ENCODE peak calls at places on chromosome 22, in six cellular contexts. Q is left ventricle myocardium inferior; R is stimulated activated CD4-positive, alpha-beta T cell treated with anti-CD3 and anti-CD28 coated beads, Interleukin-12 subunit alpha, Interleukin-12 subunit beta, amount 100 ng/mL, for 48 hours; C is iris pigment epithelial cell; J is fibroblast of pulmonary artery; E is HS-27A. D is an unnamed sample.

GRCh38 chr22:41541484-41541883 is 2.8 kb downstream of the POLR3H start:
- DNase-seq in E (no peak), J (no peak), Q (no peak), R (no peak), C (no peak), D (no peak)

GRCh38 chr22:22348127-22348814 is 103.7 kb downstream of the VPREB1 start:
- DNase-seq in E (no peak), Q (no peak), C (no peak), J (no peak), R (no peak), D (no peak)

GRCh38 chr22:42324566-42324965 is 54.1 kb upstream of the TCF20 start:
- DNase-seq in J (no peak), Q (no peak), R (no peak), C (no peak), E (no peak), D (no peak)

GRCh38 chr22:23157560-23158515 is 12.6 kb downstream of the RAB36 start:
- DNase-seq in J (no peak), C (no peak), E (no peak), Q (no peak), R (no peak), D (no peak)

GRCh38 chr22:50218996-50219727 is 18.4 kb downstream of the SELENOO start:
- DNase-seq in J (peak; percentile 82), R (no peak), Q (peak; percentile 89), E (no peak), C (peak; percentile 80), D (no peak)

GRCh38 chr22:24984122-24984521 is 31.6 kb downstream of the KIAA1671 start:
- DNase-seq in J (no peak), Q (no peak), R (no peak), E (no peak), C (no peak), D (no peak)

GRCh38 chr22:26770624-26771023 is 113.2 kb downstream of the MIAT start:
- DNase-seq in C (peak; percentile 90), E (no peak), Q (no peak), R (no peak), J (peak; percentile 82), D (no peak)

GRCh38 chr22:33227791-33228190 is 169.6 kb upstream of the SYN3 start:
- DNase-seq in J (no peak), C (no peak), E (no peak), R (no peak), Q (no peak), D (no peak)

GRCh38 chr22:40709752-40710413 is 30.6 kb downstream of the MCHR1 start:
- DNase-seq in E (no peak), Q (peak; percentile 65), R (no peak), J (peak; percentile 46), C (peak; percentile 45), D (no peak)

GRCh38 chr22:23591203-23591791 is 11.2 kb upstream of the IGLL1 start:
- DNase-seq in C (peak; percentile 65), E (no peak), Q (peak; percentile 36), R (peak; percentile 38), J (peak; percentile 76), D (peak; percentile 20)

GRCh38 chr22:35424081-35424480 is 24.1 kb downstream of the MCM5 start:
- DNase-seq in Q (no peak), J (no peak), R (no peak), E (no peak), C (no peak), D (no peak)

GRCh38 chr22:46560696-46561295 is 23.4 kb upstream of the CELSR1 start:
- DNase-seq in Q (peak; percentile 11), E (no peak), C (no peak), R (no peak), J (no peak), D (no peak)

GRCh38 chr22:29867260-29867659 is 15.7 kb upstream of the MTMR3 start:
- DNase-seq in Q (no peak), R (no peak), E (no peak), J (no peak), C (no peak), D (no peak)

GRCh38 chr22:31342389-31343125 is 3.6 kb downstream of the PATZ1 start:
- DNase-seq in C (no peak), Q (no peak), J (no peak), E (no peak), R (peak; percentile 6), D (no peak)

GRCh38 chr22:48944756-48945620 is 882.7 kb downstream of the BRD1 start:
- DNase-seq in E (no peak), Q (no peak), R (no peak), J (no peak), C (no peak), D (no peak)

GRCh38 chr22:26623984-26624383 is 2.2 kb downstream of the CRYBA4 start:
- DNase-seq in E (no peak), C (no peak), J (no peak), Q (no peak), R (no peak), D (no peak)